ENCODE peak calls at places on chromosomes 13 and 19, in ten cellular contexts. I is IMR-90, Y is body of pancreas, B is lower leg skin, D is K562, T is GM12891, Z is adrenal gland, W is right lobe of liver, N is HepG2, X is prostate gland. P is an unnamed sample.

GRCh38 chr13:51057931-51058330 is 53.1 kb downstream of the C13orf42 start:
- DNase-seq in N (no peak), D (no peak), Z (no peak), Y (no peak), B (no peak), W (no peak), T (no peak), X (no peak), I (no peak), P (no peak)

GRCh38 chr19:33553530-33554310 is 32.1 kb upstream of the PEPD start:
- DNase-seq in B (no peak), Z (no peak), Y (no peak), D (no peak), T (no peak), I (no peak), N (no peak), W (no peak), X (no peak), P (peak)

GRCh38 chr19:38079926-38080380 is 144.1 kb downstream of the DPF1 start:
- DNase-seq in X (peak), B (no peak), N (peak), I (peak), Y (peak), Z (no peak), D (no peak), T (peak), W (no peak), P (no peak)

GRCh38 chr19:33795370-33796163 is 1.1 kb upstream of the KCTD15 start:
- DNase-seq in Y (peak), W (peak), N (peak), Z (peak), D (peak), T (peak), B (peak), X (peak), I (peak), P (peak)

GRCh38 chr19:44747739-44748425 is 626 bp upstream of the BCL3 start:
- DNase-seq in B (peak), D (no peak), N (peak), X (no peak), Y (peak), Z (peak), W (peak), I (peak), T (no peak), P (no peak)

GRCh38 chr13:29589967-29590366 is 5.5 kb downstream of the SLC7A1 start:
- DNase-seq in N (no peak), X (no peak), I (no peak), Y (no peak), W (no peak), Z (no peak), B (no peak), D (no peak), T (no peak), P (no peak)

GRCh38 chr13:60969659-60970058 is 446.0 kb downstream of the PCDH20 start:
- DNase-seq in I (no peak), N (no peak), X (no peak), Y (no peak), Z (no peak), B (no peak), W (no peak), T (no peak), D (no peak), P (no peak)

GRCh38 chr13:109569938-109570711 is 216.3 kb downstream of the IRS2 start:
- DNase-seq in D (no peak), Z (no peak), W (peak), Y (no peak), N (no peak), B (no peak), X (peak), T (peak), I (no peak), P (no peak)

GRCh38 chr19:46493236-46494114 is 2.2 kb downstream of the PNMA8B start:
- DNase-seq in W (peak), T (no peak), B (no peak), Z (no peak), Y (no peak), N (no peak), D (peak), X (no peak), I (no peak), P (no peak)

GRCh38 chr19:42386974-42387707 is 3.0 kb downstream of the CNFN start:
- DNase-seq in Z (peak), B (peak), T (peak), N (peak), Y (peak), I (peak), D (peak), W (peak), X (peak), P (peak)

GRCh38 chr13:84405286-84405685 is 523.0 kb upstream of the SLITRK1 start:
- DNase-seq in W (no peak), B (no peak), I (peak), X (no peak), N (no peak), T (no peak), D (no peak), Z (no peak), Y (no peak), P (no peak)

GRCh38 chr19:30570194-30570593 is 198.0 kb downstream of the ZNF536 start:
- DNase-seq in T (no peak), B (no peak), D (no peak), W (no peak), Z (no peak), Y (no peak), I (no peak), N (no peak), X (no peak), P (no peak)

GRCh38 chr19:4575267-4575793 is 15.8 kb upstream of the SEMA6B start:
- DNase-seq in N (peak), I (peak), B (peak), D (peak), Y (peak), X (no peak), W (peak), Z (peak), T (no peak), P (peak)

GRCh38 chr13:38819053-38819452 is 132.2 kb downstream of the FREM2 start:
- DNase-seq in X (peak), I (no peak), T (no peak), Z (no peak), W (no peak), B (no peak), Y (peak), N (no peak), D (no peak), P (no peak)

GRCh38 chr19:588758-589692 is 656 bp upstream of the HCN2 start:
- DNase-seq in B (no peak), D (no peak), X (no peak), T (no peak), W (peak), I (no peak), Z (no peak), N (no peak), Y (no peak), P (no peak)

GRCh38 chr19:56124578-56124977 is 3.5 kb upstream of the ZNF787 start:
- DNase-seq in W (no peak), N (no peak), Z (no peak), B (no peak), I (no peak), X (no peak), D (no peak), T (no peak), Y (no peak), P (no peak)

GRCh38 chr13:25232937-25233515 is 54.3 kb downstream of the MTMR6 start:
- DNase-seq in Z (no peak), D (peak), T (no peak), X (no peak), B (no peak), W (no peak), Y (no peak), N (peak), I (peak), P (no peak)

GRCh38 chr19:46813570-46814358 is 25.4 kb upstream of the SLC1A5 start:
- DNase-seq in X (peak), I (peak), W (peak), N (peak), D (peak), B (no peak), Z (peak), T (no peak), Y (peak), P (peak)

GRCh38 chr19:46731007-46731501 is 14.1 kb upstream of the PRKD2 start:
- DNase-seq in D (peak), B (no peak), X (no peak), N (no peak), I (peak), W (no peak), Y (no peak), T (no peak), Z (peak), P (no peak)

GRCh38 chr13:113774177-113775107 is 15.4 kb downstream of the TMEM255B start:
- DNase-seq in I (peak), D (no peak), T (no peak), B (peak), N (no peak), Y (no peak), W (no peak), Z (peak), X (no peak), P (no peak)

GRCh38 chr19:5321851-5322681 is 18.5 kb downstream of the PTPRS start:
- DNase-seq in W (no peak), T (peak), D (peak), I (no peak), Y (no peak), N (no peak), B (no peak), X (no peak), Z (no peak), P (no peak)

GRCh38 chr19:41999071-41999877 is 5.2 kb upstream of the ATP1A3 start:
- DNase-seq in I (no peak), N (no peak), X (no peak), Z (no peak), D (no peak), Y (no peak), T (no peak), W (no peak), B (no peak), P (no peak)

GRCh38 chr19:10260141-10260584 is 8.1 kb downstream of the MRPL4 start:
- DNase-seq in W (no peak), X (no peak), T (no peak), Y (no peak), N (peak), Z (no peak), B (no peak), I (no peak), D (peak), P (no peak)

GRCh38 chr19:48965033-48965805 is at the start of gene FTL:
- DNase-seq in T (peak), D (peak), N (peak), Z (peak), B (peak), Y (peak), I (peak), X (peak), W (peak), P (peak)
- TF ChIP-seq POLR2A in T (peak), D (peak), N (peak), Z (peak), B (peak), Y (peak), I (peak), X (peak), W (peak), P (peak)

DNA sequence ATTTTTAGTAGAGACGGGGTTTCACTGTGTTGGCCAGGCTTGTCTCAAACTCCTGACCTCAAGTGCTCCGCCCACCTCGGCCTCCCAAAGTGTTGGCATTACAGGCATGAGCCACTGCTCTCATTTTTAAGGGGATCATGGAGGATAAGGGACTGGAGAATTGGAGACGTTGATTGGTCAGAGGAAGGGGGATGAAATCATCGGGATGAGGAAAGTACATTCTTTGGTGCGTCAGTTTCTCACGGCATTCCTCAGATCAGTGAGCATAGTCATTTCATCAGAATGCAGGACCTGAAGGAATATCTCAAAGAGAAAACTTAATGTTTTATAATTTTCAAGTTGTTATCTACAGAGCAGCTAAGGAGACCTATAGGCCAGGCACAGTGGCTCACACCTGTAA is 14.0 kb downstream of the ZNF114 start:
- DNase-seq in X (no peak), W (no peak), D (no peak), Y (no peak), B (no peak), Z (no peak), N (no peak), I (peak), T (no peak), P (no peak)
- TF ChIP-seq POLR2A in X (no peak), W (no peak), D (no peak), Y (no peak), B (no peak), Z (no peak), N (no peak), I (no peak), T (no peak), P (no peak)

GRCh38 chr13:112606125-112607001 is 18.4 kb upstream of the TUBGCP3 start:
- DNase-seq in B (peak), N (peak), X (peak), D (peak), T (peak), Z (peak), Y (peak), I (peak), W (peak), P (peak)
- TF ChIP-seq POLR2A in B (no peak), N (no peak), X (peak), D (no peak), T (no peak), Z (peak), Y (peak), I (peak), W (no peak), P (no peak)

DNA sequence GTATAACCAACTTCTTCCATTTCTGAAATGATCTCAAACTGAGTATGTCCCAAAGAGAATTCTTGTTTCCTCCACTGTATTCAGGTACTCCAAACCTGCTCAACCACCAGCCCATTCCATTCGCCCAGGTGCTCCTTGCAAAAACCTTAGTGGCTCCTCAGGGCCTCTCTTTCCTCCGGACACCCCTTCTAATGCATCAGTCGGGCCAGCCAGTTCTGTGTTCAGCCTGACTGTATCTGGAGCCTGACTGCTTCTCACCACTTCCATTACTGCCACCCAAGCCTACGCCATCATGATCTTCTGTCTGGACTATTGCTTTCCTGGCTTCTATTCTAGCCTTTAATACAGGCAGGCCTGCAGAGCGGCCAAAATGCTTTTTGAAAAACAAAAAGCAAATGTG is 1.5 kb downstream of the PHF11 start:
- DNase-seq in D (no peak), X (no peak), Z (no peak), T (no peak), N (no peak), Y (no peak), B (no peak), W (no peak), I (no peak), P (no peak)
- TF ChIP-seq POLR2A in D (no peak), X (no peak), Z (no peak), T (no peak), N (no peak), Y (no peak), B (no peak), W (no peak), I (no peak), P (no peak)

DNA sequence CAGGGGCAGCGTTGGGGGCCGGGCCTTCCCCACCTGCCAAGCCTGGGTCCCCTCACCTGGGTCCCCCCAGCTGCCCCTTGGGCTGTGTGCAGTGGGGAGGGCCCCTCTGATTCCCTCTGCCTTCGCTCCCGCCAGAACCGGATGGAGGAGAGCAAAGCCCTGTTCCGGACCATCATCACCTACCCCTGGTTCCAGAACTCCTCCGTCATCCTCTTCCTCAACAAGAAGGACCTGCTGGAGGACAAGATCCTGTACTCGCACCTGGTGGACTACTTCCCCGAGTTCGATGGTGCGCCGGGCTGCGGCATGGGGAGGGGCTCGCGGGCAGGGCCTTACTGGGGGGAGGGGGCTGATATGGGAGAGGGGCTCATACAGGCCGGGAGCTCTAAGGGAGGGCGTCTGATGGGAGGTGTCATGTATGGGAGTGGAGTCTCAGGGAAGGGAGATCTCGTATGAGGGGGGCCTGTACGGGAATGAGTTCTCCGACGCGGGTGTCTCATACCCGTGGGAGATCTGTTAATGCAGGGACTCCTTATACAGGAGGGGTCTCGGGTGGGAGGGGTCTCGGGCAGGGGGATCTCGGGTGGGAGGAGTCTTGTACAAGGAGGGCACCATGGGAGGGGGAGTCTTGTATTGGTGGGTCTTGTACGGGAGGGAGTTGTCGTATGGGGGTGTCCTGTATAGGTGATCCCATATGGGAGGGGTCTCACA is 16.6 kb upstream of the GNA15 start:
- DNase-seq in Y (no peak), W (peak), N (no peak), T (no peak), D (no peak), Z (no peak), B (no peak), X (no peak), I (no peak), P (no peak)
- TF ChIP-seq POLR2A in Y (no peak), W (no peak), N (no peak), T (no peak), D (no peak), Z (no peak), B (no peak), X (no peak), I (no peak), P (no peak)

P was measured in breast epithelium.